ENCODE peak calls at places on chromosomes 4 and X, in ten cellular contexts. W is NB4; U is mucosa of descending colon; Y is GM23248; T is fibroblast of lung; B is naive thymus-derived CD4-positive, alpha-beta T cell; J is PC-3; L is astrocyte of the cerebellum; N is lung; R is psoas muscle. C is an unnamed sample.

GRCh38 chr4:109665783-109666455 is 37.3 kb downstream of the CASP6 start:
- DNase-seq in W (no peak), U (no peak), Y (no peak), T (no peak), B (no peak), J (no peak), L (no peak), N (no peak), R (no peak), C (no peak)

GRCh38 chr4:37767019-37767418 is 59.5 kb upstream of the PGM2 start:
- DNase-seq in W (no peak), U (no peak), Y (no peak), T (no peak), B (no peak), J (no peak), L (no peak), N (no peak), R (no peak), C (no peak)

GRCh38 chrX:2321411-2321810 is 179.4 kb downstream of the DHRSX start:
- DNase-seq in W (no peak), U (no peak), Y (no peak), T (no peak), B (no peak), J (no peak), L (no peak), N (no peak), R (no peak), C (no peak)

GRCh38 chr4:159444668-159445067 is 341.8 kb downstream of the RAPGEF2 start:
- DNase-seq in W (peak; percentile 4), U (no peak), Y (peak; percentile 54), T (peak; percentile 46), B (no peak), J (peak; percentile 14), L (no peak), N (no peak), R (no peak), C (peak; percentile 23)

GRCh38 chr4:55545681-55546632 is 752 bp downstream of the CLOCK start:
- DNase-seq in W (peak; percentile 82), U (peak; percentile 83), Y (peak; percentile 88), T (peak; percentile 63), B (peak; percentile 50), J (peak; percentile 77), L (peak; percentile 42), N (peak; percentile 76), R (peak; percentile 92), C (peak; percentile 68)

GRCh38 chr4:26467724-26468123 is 22.6 kb downstream of the CCKAR start:
- DNase-seq in W (no peak), U (no peak), Y (no peak), T (no peak), B (no peak), J (no peak), L (no peak), N (no peak), R (no peak), C (no peak)

GRCh38 chrX:137227164-137227563 is 193.4 kb upstream of the GPR101 start:
- DNase-seq in W (no peak), U (no peak), Y (no peak), T (no peak), B (no peak), J (no peak), L (no peak), N (no peak), R (peak; percentile 61), C (no peak)

GRCh38 chrX:152850465-152850864 is 19.6 kb downstream of the NSDHL start:
- DNase-seq in W (no peak), U (no peak), Y (no peak), T (no peak), B (no peak), J (no peak), L (no peak), N (no peak), R (no peak), C (no peak)

GRCh38 chr4:180925800-180926199 is 1317.4 kb upstream of the TENM3 start:
- DNase-seq in W (no peak), U (no peak), Y (peak; percentile 72), T (peak; percentile 59), B (no peak), J (peak; percentile 65), L (no peak), N (no peak), R (no peak), C (no peak)

DNA sequence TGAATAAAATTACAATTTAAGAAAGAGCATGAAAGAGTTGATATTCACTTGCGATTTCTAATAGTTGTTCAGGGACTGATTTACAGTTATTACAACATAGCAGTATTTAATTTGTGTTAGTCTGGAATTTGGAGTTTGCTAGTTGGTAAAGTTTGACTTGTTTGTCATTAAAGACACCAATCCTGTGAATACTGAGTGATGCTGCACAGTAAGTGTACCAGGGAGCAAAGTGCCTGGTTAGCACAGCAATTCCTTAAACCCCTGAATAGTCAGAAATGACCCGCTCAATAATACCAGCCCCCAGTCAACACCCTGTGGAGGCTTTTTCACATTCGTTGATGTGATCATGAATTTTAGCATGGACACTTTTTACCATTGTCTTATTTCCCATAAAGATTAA is 122.2 kb upstream of the GC start:
- DNase-seq in W (no peak), U (no peak), Y (no peak), T (no peak), B (no peak), J (no peak), L (no peak), N (no peak), R (no peak), C (no peak)
- H3K4me3 ChIP-seq in W (no peak overlapping the region), U (no peak overlapping the region), Y (no peak overlapping the region), T (no peak overlapping the region), B (no peak overlapping the region), J (no peak overlapping the region), L (no peak overlapping the region), N (no peak overlapping the region), R (no peak overlapping the region), C (no peak overlapping the region)

GRCh38 chr4:2793920-2794706 is 1.2 kb downstream of the SH3BP2 start:
- DNase-seq in W (peak; percentile 64), U (peak; percentile 57), Y (peak; percentile 73), T (no peak), B (no peak), J (no peak), L (no peak), N (no peak), R (peak; percentile 62), C (peak; percentile 57)
- H3K4me3 ChIP-seq in W (peak overlapping the region; percentile 44), U (peak overlapping the region; percentile 34), Y (peak overlapping the region; percentile 76), T (peak overlapping the region; percentile 58), B (peak overlapping the region; percentile 58), J (peak overlapping the region; percentile 67), L (peak overlapping the region; percentile 69), N (peak overlapping the region; percentile 50), R (peak overlapping the region; percentile 70), C (peak overlapping the region; percentile 65)

DNA sequence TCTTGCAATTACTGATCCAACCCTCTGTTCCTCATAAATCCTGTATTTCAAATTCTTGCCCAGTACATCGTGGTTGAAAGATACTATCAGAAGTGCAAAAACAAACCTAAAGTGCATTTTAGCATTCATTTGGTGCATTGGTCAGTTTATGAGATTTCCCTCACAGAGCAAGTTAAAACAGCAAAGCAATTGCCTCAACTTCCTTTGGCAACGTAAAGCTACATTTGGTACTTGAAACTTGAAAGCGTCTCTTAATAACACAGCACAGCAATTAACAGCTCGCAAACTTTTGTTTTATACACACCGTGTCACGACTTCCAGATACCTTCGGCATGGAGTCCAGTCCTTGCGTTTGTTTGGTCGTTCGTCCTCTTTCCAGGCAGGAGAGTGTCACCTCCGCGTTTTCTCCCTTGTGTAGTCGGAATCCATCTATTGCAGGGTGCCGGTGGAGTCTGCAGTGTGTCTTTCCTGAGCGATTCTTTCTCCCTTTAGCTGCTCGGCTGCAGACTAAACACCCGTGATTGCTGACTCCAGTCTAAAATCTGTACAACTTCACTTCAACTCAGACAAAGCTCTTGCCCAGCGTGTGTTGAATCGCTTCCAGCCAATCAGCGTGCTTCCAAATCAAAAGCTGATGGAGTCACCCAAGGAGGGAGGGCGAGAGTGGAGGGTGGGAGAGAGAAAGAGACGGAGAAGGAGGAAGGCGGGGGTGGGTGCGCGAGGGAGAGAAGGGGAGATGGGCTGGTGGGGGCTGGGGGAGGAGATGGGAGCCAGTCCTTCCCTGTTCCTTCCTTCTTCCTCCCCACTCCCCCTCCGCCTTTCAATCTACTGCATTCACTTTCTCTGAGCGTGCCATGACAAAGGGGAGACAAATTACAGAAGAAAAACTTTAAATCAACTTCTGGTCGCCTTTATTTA is at the start of gene PCDH18:
- DNase-seq in W (no peak), U (peak; percentile 70), Y (peak; percentile 96), T (peak; percentile 97), B (no peak), J (peak; percentile 75), L (peak; percentile 97), N (peak; percentile 82), R (peak; percentile 91), C (peak; percentile 98)
- H3K4me3 ChIP-seq in W (no peak within 1 kb of the TSS), U (no peak within 1 kb of the TSS), Y (peak within 1 kb of the TSS; percentile 98), T (peak within 1 kb of the TSS; percentile 100), B (peak within 1 kb of the TSS; percentile 29), J (peak within 1 kb of the TSS; percentile 97), L (peak within 1 kb of the TSS; percentile 80), N (peak within 1 kb of the TSS; percentile 62), R (peak within 1 kb of the TSS; percentile 65), C (peak within 1 kb of the TSS; percentile 62)

GRCh38 chr4:152265149-152265621 is 270.7 kb downstream of the FBXW7 start:
- DNase-seq in W (no peak), U (no peak), Y (no peak), T (peak; percentile 85), B (no peak), J (peak; percentile 94), L (peak; percentile 75), N (no peak), R (no peak), C (peak; percentile 87)
- H3K4me3 ChIP-seq in W (no peak overlapping the region), U (no peak overlapping the region), Y (no peak overlapping the region), T (no peak overlapping the region), B (no peak overlapping the region), J (peak overlapping the region; percentile 14), L (no peak overlapping the region), N (no peak overlapping the region), R (no peak overlapping the region), C (no peak overlapping the region)

DNA sequence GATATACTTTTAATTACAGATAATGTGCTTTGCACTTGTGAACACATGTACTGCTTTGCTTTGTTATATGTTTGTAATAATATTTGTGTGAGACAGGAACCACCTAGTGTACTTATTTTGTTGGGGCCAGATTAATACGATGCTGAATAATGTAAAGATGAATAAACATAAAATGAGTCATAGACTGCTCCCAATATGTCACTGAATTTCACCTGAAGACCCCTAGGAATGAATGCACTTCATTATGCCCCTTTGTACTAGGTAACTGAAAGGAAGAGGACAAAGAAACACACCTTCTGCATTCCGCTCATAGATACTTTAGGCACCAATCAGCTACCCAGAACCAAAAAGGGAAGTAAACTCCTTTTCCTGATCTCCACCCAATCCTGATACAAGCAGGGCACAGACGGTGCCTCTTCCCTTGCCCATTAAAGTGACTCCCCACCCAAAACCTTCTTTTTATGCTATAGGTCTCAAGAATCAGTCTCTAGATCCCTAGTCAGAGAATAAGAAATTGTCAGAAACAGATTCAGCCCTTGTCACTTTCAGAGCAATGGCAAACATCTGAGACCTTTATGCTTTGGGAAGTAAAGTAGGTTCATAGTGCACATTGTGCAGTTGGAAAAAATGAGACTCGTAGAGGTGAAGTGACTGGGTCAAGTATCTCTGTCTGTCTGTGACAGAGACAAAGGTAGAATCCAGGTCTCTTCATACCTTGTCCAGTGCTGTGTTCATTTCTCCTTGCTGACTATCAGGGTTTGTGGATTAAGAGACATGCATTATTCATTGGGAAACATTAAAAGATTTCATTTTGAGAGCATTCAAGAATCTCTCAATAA is 2.3 kb downstream of the GPR174 start:
- DNase-seq in W (peak; percentile 3), U (no peak), Y (no peak), T (no peak), B (no peak), J (no peak), L (no peak), N (no peak), R (no peak), C (no peak)
- H3K4me3 ChIP-seq in W (no peak overlapping the region), U (no peak overlapping the region), Y (no peak overlapping the region), T (no peak overlapping the region), B (peak overlapping the region; percentile 71), J (no peak overlapping the region), L (no peak overlapping the region), N (no peak overlapping the region), R (no peak overlapping the region), C (no peak overlapping the region)